ENCODE peak calls at places on chromosomes 16 and 17, in four cellular contexts. G is A549, R is amygdala, K is BJ. V is an unnamed sample.

GRCh38 chr16:2514333-2515179 is 804 bp downstream of the ATP6V0C start:
- DNase-seq in R (no peak), G (no peak), K (no peak), V (no peak)

GRCh38 chr17:29630630-29631193 is 8.0 kb upstream of the CORO6 start:
- DNase-seq in R (no peak), K (no peak), G (no peak), V (no peak)

GRCh38 chr17:44111777-44112176 is 11.7 kb downstream of the HDAC5 start:
- DNase-seq in R (no peak), K (no peak), G (no peak), V (no peak)

GRCh38 chr16:49592507-49593422 is 219.2 kb downstream of the C16orf78 start:
- DNase-seq in K (no peak), R (no peak), G (peak; percentile 35), V (no peak)

GRCh38 chr17:45243750-45244149 is 18.1 kb downstream of the SPATA32 start:
- DNase-seq in K (no peak), G (no peak), R (no peak), V (no peak)

GRCh38 chr16:11168386-11169065 is 87.5 kb downstream of the SOCS1 start:
- DNase-seq in G (no peak), K (no peak), R (no peak), V (no peak)

GRCh38 chr17:2693561-2694380 is 17.8 kb downstream of the CLUH start:
- DNase-seq in R (no peak), G (no peak), K (no peak), V (no peak)

GRCh38 chr16:48541108-48541786 is 68.7 kb downstream of the N4BP1 start:
- DNase-seq in G (no peak), K (no peak), R (no peak), V (no peak)

GRCh38 chr17:78958556-78959191 is 21.0 kb downstream of the LGALS3BP start:
- DNase-seq in R (no peak), K (no peak), G (peak; percentile 68), V (no peak)

GRCh38 chr17:1323336-1323735 is 43.9 kb downstream of the TRARG1 start:
- DNase-seq in K (no peak), G (no peak), R (no peak), V (no peak)

GRCh38 chr16:6265956-6266355 is 1066.7 kb upstream of the RBFOX1 start:
- DNase-seq in G (no peak), K (no peak), R (no peak), V (no peak)

GRCh38 chr17:19397556-19398041 is 10.6 kb upstream of the MFAP4 start:
- DNase-seq in K (no peak), G (no peak), R (no peak), V (no peak)

GRCh38 chr16:4795828-4796572 is 831 bp downstream of the SMIM22 start:
- DNase-seq in G (no peak), R (no peak), K (no peak), V (no peak)

GRCh38 chr17:46167826-46168569 is 25.2 kb downstream of the KANSL1 start:
- DNase-seq in R (no peak), K (peak; percentile 92), G (peak; percentile 61), V (no peak)

GRCh38 chr17:231966-232807 is 50.7 kb upstream of the DOC2B start:
- DNase-seq in G (no peak), R (no peak), K (no peak), V (no peak)

GRCh38 chr16:6891486-6891885 is 441.2 kb upstream of the RBFOX1 start:
- DNase-seq in R (no peak), G (no peak), K (no peak), V (no peak)

GRCh38 chr17:36085710-36086268 is 4.2 kb downstream of the CCL3 start:
- DNase-seq in R (no peak), G (no peak), K (no peak), V (no peak)

GRCh38 chr17:58956997-58957724 is 149.5 kb downstream of the TRIM37 start:
- DNase-seq in R (no peak), K (no peak), G (peak; percentile 24), V (no peak)

GRCh38 chr17:77489898-77490265 is 349.1 kb downstream of the SEC14L1 start:
- DNase-seq in K (no peak), R (peak; percentile 57), G (no peak), V (no peak)

GRCh38 chr17:38706625-38707298 is 1.7 kb downstream of the MLLT6 start:
- DNase-seq in G (no peak), K (no peak), R (no peak), V (no peak)

GRCh38 chr16:57632568-57632967 is 4.1 kb downstream of the ADGRG1 start:
- DNase-seq in R (no peak), K (no peak), G (no peak), V (no peak)

GRCh38 chr16:662095-662494 is 5.8 kb upstream of the RHOT2 start:
- DNase-seq in G (no peak), K (no peak), R (no peak), V (no peak)

GRCh38 chr17:2949469-2950044 is 113.8 kb downstream of the OR1D5 start:
- DNase-seq in K (no peak), G (peak; percentile 89), R (no peak), V (no peak)

V was measured in D721Med.